ENCODE peak calls at places on chromosome 9, in five cellular contexts. E is Panc1, T is sigmoid colon, K is HepG2, X is heart right ventricle. R is an unnamed sample.

GRCh38 chr9:98781588-98782383 is 14.6 kb downstream of the ANKS6 start:
- DNase-seq in K (peak; percentile 22), E (no peak), T (no peak), X (no peak), R (peak; percentile 73)

GRCh38 chr9:114504341-114505186 is 709 bp downstream of the WHRN start:
- DNase-seq in X (peak; percentile 14), E (no peak), K (no peak), T (peak; percentile 80), R (peak; percentile 67)

GRCh38 chr9:114151426-114151956 is 3.8 kb upstream of the COL27A1 start:
- DNase-seq in K (no peak), X (no peak), E (no peak), T (no peak), R (no peak)

GRCh38 chr9:126984969-126985368 is 70.4 kb downstream of the RALGPS1 start:
- DNase-seq in K (no peak), E (no peak), T (no peak), X (no peak), R (no peak)

GRCh38 chr9:98031935-98032334 is 24.6 kb upstream of the NANS start:
- DNase-seq in E (no peak), K (no peak), X (no peak), T (no peak), R (no peak)

GRCh38 chr9:114621975-114622609 is 11.0 kb downstream of the TMEM268 start:
- DNase-seq in X (peak; percentile 23), T (no peak), K (no peak), E (no peak), R (no peak)

GRCh38 chr9:79809931-79810330 is 238.2 kb downstream of the TLE4 start:
- DNase-seq in E (no peak), X (no peak), T (no peak), K (no peak), R (no peak)

GRCh38 chr9:22141906-22142305 is 132.8 kb upstream of the CDKN2B start:
- DNase-seq in E (no peak), K (peak; percentile 8), X (peak; percentile 37), T (no peak), R (no peak)

GRCh38 chr9:114282104-114282485 is 40.8 kb upstream of the ORM1 start:
- DNase-seq in T (no peak), K (no peak), E (no peak), X (no peak), R (peak; percentile 34)

GRCh38 chr9:126791406-126792230 is 13.2 kb upstream of the ZBTB43 start:
- DNase-seq in K (peak; percentile 49), E (peak; percentile 90), X (no peak), T (peak; percentile 46), R (peak; percentile 10)

GRCh38 chr9:3858961-3859360 is 333.2 kb upstream of the RFX3 start:
- DNase-seq in E (no peak), K (no peak), T (no peak), X (no peak), R (no peak)

GRCh38 chr9:4538621-4539020 is 48.4 kb downstream of the SLC1A1 start:
- DNase-seq in T (no peak), K (no peak), E (no peak), X (no peak), R (no peak)

GRCh38 chr9:12784461-12785250 is 9.8 kb downstream of the LURAP1L start:
- DNase-seq in T (peak; percentile 75), K (peak; percentile 96), E (no peak), X (no peak), R (peak; percentile 70)

GRCh38 chr9:6014668-6015270 is 655 bp downstream of the RANBP6 start:
- DNase-seq in T (no peak), E (no peak), K (peak; percentile 22), X (no peak), R (no peak)

GRCh38 chr9:85339337-85339736 is 402.4 kb downstream of the AGTPBP1 start:
- DNase-seq in T (no peak), E (no peak), K (no peak), X (no peak), R (no peak)

GRCh38 chr9:69104830-69105527 is 69.1 kb upstream of the TJP2 start:
- DNase-seq in E (no peak), X (no peak), K (peak; percentile 86), T (no peak), R (peak; percentile 83)

GRCh38 chr9:136673970-136674785 is 11.5 kb downstream of the EGFL7 start:
- DNase-seq in E (no peak), T (no peak), K (no peak), X (no peak), R (no peak)

GRCh38 chr9:113482341-113482740 is 18.8 kb downstream of the RGS3 start:
- DNase-seq in X (no peak), T (peak; percentile 24), E (no peak), K (no peak), R (no peak)

GRCh38 chr9:108639736-108640135 is 216.1 kb downstream of the ACTL7B start:
- DNase-seq in E (no peak), K (no peak), T (no peak), X (no peak), R (no peak)

GRCh38 chr9:132896906-132897305 is 18.2 kb downstream of the SPACA9 start:
- DNase-seq in X (peak; percentile 20), E (no peak), K (no peak), T (no peak), R (no peak)

GRCh38 chr9:129455151-129455995 is 165.5 kb downstream of the C9orf50 start:
- DNase-seq in X (no peak), E (no peak), K (no peak), T (no peak), R (no peak)

GRCh38 chr9:129673602-129674001 is 8.2 kb downstream of the PRRX2 start:
- DNase-seq in E (no peak), X (no peak), K (no peak), T (no peak), R (no peak)

GRCh38 chr9:127796899-127797370 is 5.7 kb upstream of the FPGS start:
- DNase-seq in E (no peak), T (no peak), X (no peak), K (no peak), R (no peak)

GRCh38 chr9:112020680-112021596 is 124.3 kb downstream of the UGCG start:
- DNase-seq in T (no peak), X (no peak), E (peak; percentile 74), K (peak; percentile 13), R (no peak)

GRCh38 chr9:127873886-127874285 is 3.6 kb downstream of the AK1 start:
- DNase-seq in T (peak; percentile 94), X (peak; percentile 77), E (no peak), K (no peak), R (peak; percentile 83)

GRCh38 chr9:92254401-92255337 is 38.8 kb downstream of the IARS1 start:
- DNase-seq in K (no peak), X (no peak), E (no peak), T (no peak), R (no peak)

GRCh38 chr9:73152953-73153352 is 1.3 kb downstream of the ANXA1 start:
- DNase-seq in K (no peak), X (no peak), E (no peak), T (no peak), R (no peak)

DNA sequence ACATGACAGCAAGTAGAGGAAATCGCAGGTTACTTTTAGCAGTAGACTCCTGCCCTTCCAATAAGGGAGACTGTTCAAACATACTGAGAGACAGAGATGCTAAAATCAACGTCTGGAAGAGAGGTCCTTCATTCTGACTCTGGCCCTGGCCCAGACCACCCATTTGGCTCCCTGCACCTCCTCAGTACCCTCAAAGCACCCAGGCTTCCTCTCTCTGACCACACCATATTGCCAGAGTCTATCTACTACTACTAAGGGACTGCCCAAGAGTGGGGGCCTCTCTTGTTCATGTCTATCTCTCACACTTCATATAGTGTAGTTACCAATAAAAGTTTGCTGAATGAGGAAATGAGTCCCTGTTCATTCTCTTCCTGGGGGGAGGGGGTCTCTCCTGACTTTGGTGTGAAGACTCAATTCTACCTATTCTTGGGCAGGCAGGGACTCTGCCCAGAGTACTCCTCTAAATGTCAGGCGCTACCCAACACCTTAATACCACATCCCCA is 8.5 kb downstream of the B4GALT1 start:
- DNase-seq in T (no peak), K (no peak), X (no peak), E (no peak), R (no peak)
- TF ChIP-seq CTCF in T (no peak), K (no peak), X (no peak), E (no peak), R (no peak)

DNA sequence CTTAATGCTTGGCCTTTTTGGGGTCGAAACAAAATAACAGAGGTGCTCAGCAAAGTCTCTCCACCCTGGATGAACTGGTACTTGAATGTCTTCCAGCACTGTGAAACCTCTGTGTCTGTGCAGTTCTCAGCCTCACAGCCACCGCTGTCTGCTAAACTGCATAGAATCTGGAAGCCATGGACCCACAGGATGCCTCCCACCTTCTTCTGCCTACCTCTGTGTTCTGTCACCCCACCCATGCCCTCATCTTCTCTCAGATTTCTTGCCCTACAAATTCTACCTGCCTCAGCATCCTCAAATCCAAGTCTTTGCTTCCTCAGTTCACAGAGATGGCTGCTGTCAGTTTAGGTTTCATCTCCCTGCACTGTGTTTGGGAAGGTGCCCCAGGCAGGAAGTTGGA is 35.6 kb downstream of the EXOSC2 start:
- DNase-seq in X (no peak), T (no peak), E (no peak), K (no peak), R (no peak)
- H3K27ac ChIP-seq in X (no peak overlapping the region), T (no peak overlapping the region), E (no peak overlapping the region), K (no peak overlapping the region), R (no peak overlapping the region)

GRCh38 chr9:18275313-18275990 is 198.5 kb upstream of the ADAMTSL1 start:
- DNase-seq in E (no peak), T (no peak), X (no peak), K (no peak), R (no peak)
- H3K9me3 ChIP-seq in E (no peaks in the 10 kb centered on the region), T (no peaks in the 10 kb centered on the region), X (peaks cover 47% of the 10 kb centered on the region), K (no peaks in the 10 kb centered on the region), R (no peaks in the 10 kb centered on the region)

GRCh38 chr9:109742759-109743388 is 37.1 kb upstream of the PALM2AKAP2 start:
- DNase-seq in E (no peak), K (no peak), X (peak; percentile 25), T (no peak), R (no peak)

GRCh38 chr9:109739760-109740159 is 40.2 kb upstream of the PALM2AKAP2 start:
- DNase-seq in E (no peak), T (no peak), X (no peak), K (peak; percentile 26), R (no peak)

GRCh38 chr9:109751253-109751652 is 28.7 kb upstream of the PALM2AKAP2 start:
- DNase-seq in T (no peak), K (peak; percentile 49), E (no peak), X (no peak), R (no peak)

DNA sequence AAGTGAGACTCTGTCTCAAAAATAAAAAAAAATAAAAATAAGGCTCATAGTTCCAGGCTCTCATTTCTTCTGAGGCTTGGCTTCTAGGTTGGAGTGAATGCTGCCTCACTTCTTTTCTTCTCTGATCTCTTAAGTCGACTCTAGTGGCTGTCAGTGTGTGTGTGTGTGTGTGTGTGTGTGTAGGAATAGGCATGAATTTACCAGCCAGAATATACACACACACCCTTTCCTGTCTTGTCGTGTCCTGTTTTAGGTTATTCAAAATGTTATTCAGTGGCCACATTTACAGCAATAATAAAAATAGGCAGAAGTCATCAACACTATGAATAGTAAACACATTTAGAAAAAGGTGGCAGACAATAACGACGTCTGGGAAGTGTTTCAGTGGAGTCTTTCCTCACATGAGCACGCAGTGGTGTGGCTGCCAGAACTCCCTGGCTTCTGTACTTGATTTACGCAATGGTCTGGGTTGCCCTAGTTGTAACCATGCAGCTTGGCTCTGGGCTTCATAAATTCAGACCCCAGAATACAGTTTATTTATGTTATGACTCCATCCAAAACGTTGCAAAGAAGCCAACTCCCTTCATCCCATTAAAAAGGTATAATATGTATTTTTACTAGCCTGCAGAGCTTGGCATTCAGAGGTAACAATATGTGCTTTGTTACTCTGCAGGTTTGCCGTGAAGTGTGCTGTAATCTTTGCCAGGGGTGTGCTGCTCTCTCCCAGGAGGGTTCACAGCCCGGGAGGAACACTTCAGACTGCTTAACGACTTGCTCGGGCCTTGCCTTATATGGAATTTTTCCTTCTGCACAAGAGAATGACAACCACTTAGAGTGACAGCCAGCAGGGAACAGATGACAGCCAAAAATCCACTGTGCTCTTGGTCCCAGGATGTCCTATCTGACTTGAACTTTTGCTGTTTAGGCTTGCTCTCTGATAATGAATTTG is 34.4 kb upstream of the PALM2AKAP2 start:
- DNase-seq in T (peak; percentile 94), E (no peak), K (no peak), X (peak; percentile 66), R (peak; percentile 67)
- TF ChIP-seq CTCF in T (no peak), E (no peak), K (no peak), X (no peak), R (no peak)